ENCODE peak calls at places on chromosome 16, in seven cellular contexts. F is HFF-Myc, M is mesothelial cell of epicardium, K is A549, Q is omental fat pad, H is pancreas, R is neural crest cell. N is an unnamed sample.

GRCh38 chr16:22325598-22326368 is 28.6 kb downstream of the POLR3E start:
- DNase-seq in Q (no peak), H (no peak), M (no peak), F (no peak), K (no peak), R (no peak), N (no peak)

GRCh38 chr16:3740186-3740585 is 22.9 kb upstream of the TRAP1 start:
- DNase-seq in R (no peak), M (no peak), Q (no peak), K (no peak), F (no peak), H (peak), N (no peak)

GRCh38 chr16:50306287-50306686 is 39.9 kb downstream of the ADCY7 start:
- DNase-seq in F (no peak), Q (no peak), K (no peak), H (no peak), M (peak), R (no peak), N (peak)

GRCh38 chr16:68376590-68376989 is 65.8 kb downstream of the PRMT7 start:
- DNase-seq in R (no peak), Q (no peak), K (no peak), F (no peak), H (peak), M (no peak), N (no peak)

GRCh38 chr16:2663553-2664521 is 18.5 kb upstream of the KCTD5 start:
- DNase-seq in M (no peak), H (no peak), F (no peak), Q (no peak), R (no peak), K (no peak), N (no peak)

GRCh38 chr16:30395155-30395991 is at the start of gene ZNF48:
- DNase-seq in Q (no peak), R (peak), M (peak), H (peak), K (peak), F (no peak), N (peak)

GRCh38 chr16:3999479-3999868 is 116.8 kb downstream of the ADCY9 start:
- DNase-seq in M (peak), H (no peak), Q (no peak), K (no peak), R (peak), F (peak), N (no peak)

GRCh38 chr16:53093162-53093744 is 38.5 kb downstream of the CHD9 start:
- DNase-seq in H (no peak), R (no peak), M (no peak), Q (no peak), K (no peak), F (no peak), N (no peak)

GRCh38 chr16:4212934-4213296 is 29.0 kb downstream of the SRL start:
- DNase-seq in M (no peak), F (peak), H (no peak), R (no peak), Q (no peak), K (peak), N (no peak)

GRCh38 chr16:425082-425718 is at the start of gene RAB11FIP3:
- DNase-seq in F (no peak), M (peak), Q (peak), K (peak), R (peak), H (peak), N (peak)

GRCh38 chr16:64133396-64133795 is 988.5 kb downstream of the CDH11 start:
- DNase-seq in H (no peak), F (no peak), M (no peak), K (no peak), R (no peak), Q (no peak), N (no peak)

GRCh38 chr16:68194263-68194662 is 41.7 kb downstream of the ESRP2 start:
- DNase-seq in K (no peak), R (no peak), Q (no peak), M (no peak), F (no peak), H (no peak), N (no peak)

GRCh38 chr16:13063457-13063856 is 162.1 kb downstream of the SHISA9 start:
- DNase-seq in R (no peak), M (no peak), H (no peak), Q (no peak), F (no peak), K (no peak), N (no peak)

GRCh38 chr16:82761236-82761635 is 134.5 kb downstream of the CDH13 start:
- DNase-seq in Q (peak), R (no peak), M (no peak), K (no peak), H (peak), F (no peak), N (no peak)

GRCh38 chr16:47461598-47462266 is 601 bp downstream of the PHKB start:
- DNase-seq in M (no peak), H (no peak), R (peak), K (peak), Q (no peak), F (no peak), N (peak)

GRCh38 chr16:84450176-84450865 is 54.1 kb downstream of the MEAK7 start:
- DNase-seq in F (no peak), R (no peak), Q (peak), M (peak), H (no peak), K (no peak), N (no peak)

GRCh38 chr16:7397901-7398300 is 65.3 kb downstream of the RBFOX1 start:
- DNase-seq in M (no peak), H (no peak), R (no peak), F (no peak), Q (no peak), K (no peak), N (no peak)

GRCh38 chr16:8716592-8716991 is 42.2 kb downstream of the ABAT start:
- DNase-seq in F (no peak), R (no peak), K (no peak), H (no peak), Q (no peak), M (no peak), N (no peak)

GRCh38 chr16:3608069-3608468 is 3.3 kb downstream of the SLX4 start:
- DNase-seq in F (no peak), H (no peak), Q (no peak), R (no peak), M (no peak), K (no peak), N (no peak)

GRCh38 chr16:58264961-58265479 is 29.8 kb downstream of the PRSS54 start:
- DNase-seq in R (no peak), F (peak), Q (no peak), M (no peak), H (no peak), K (peak), N (no peak)

GRCh38 chr16:30091474-30092372 is at the start of gene TBX6:
- DNase-seq in Q (peak), M (peak), H (peak), R (peak), F (peak), K (peak), N (peak)

GRCh38 chr16:53305743-53306142 is 128.5 kb upstream of the RBL2 start:
- DNase-seq in Q (no peak), R (no peak), K (no peak), H (no peak), M (no peak), F (no peak), N (no peak)

GRCh38 chr16:11163761-11164261 is 92.2 kb downstream of the SOCS1 start:
- DNase-seq in F (no peak), Q (no peak), M (no peak), K (no peak), H (no peak), R (no peak), N (no peak)

GRCh38 chr16:86519649-86520316 is 9.5 kb downstream of the FOXF1 start:
- DNase-seq in R (peak), Q (peak), F (no peak), H (no peak), K (peak), M (peak), N (peak)

GRCh38 chr16:66899945-66900688 is 18.6 kb downstream of the CDH16 start:
- DNase-seq in M (peak), F (no peak), H (peak), K (peak), R (no peak), Q (peak), N (no peak)

GRCh38 chr16:83059237-83059636 is 432.5 kb downstream of the CDH13 start:
- DNase-seq in F (no peak), K (no peak), H (no peak), R (no peak), Q (no peak), M (no peak), N (no peak)

GRCh38 chr16:85520853-85521736 is 92.0 kb upstream of the GSE1 start:
- DNase-seq in F (no peak), H (peak), R (no peak), Q (no peak), K (no peak), M (no peak), N (no peak)

GRCh38 chr16:88384222-88385111 is 1.7 kb downstream of the ZNF469 start:
- DNase-seq in F (no peak), Q (no peak), H (peak), M (no peak), K (no peak), R (no peak), N (no peak)
- TF ChIP-seq CTCF in F (no peak), Q (no peak), H (no peak), M (no peak), K (no peak), R (no peak), N (no peak)

GRCh38 chr16:23877107-23878070 is 41.6 kb downstream of the PRKCB start:
- DNase-seq in Q (no peak), K (no peak), F (no peak), H (no peak), M (no peak), R (no peak), N (no peak)
- TF ChIP-seq CTCF in Q (no peak), K (no peak), F (no peak), H (no peak), M (no peak), R (no peak), N (peak)

DNA sequence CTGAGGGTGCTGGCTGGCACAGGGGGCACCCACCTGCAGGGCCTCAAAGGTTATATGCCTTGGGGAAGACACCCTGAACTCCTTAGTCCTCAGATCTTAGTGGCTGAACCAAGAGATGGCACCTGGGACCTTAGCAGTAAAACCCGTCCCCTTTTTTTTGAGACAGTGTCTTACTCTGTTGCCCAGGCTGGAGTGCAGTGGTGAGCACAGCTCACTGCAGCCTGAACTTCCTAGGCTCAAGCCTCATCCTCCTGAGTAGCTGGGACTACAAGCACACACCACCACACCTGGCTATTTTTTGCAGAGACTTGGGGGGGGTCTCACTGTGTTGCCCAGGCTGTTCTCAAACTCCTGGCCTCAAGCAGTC is 237.2 kb downstream of the MRTFB start:
- DNase-seq in R (no peak), H (peak), F (no peak), K (no peak), M (no peak), Q (no peak), N (no peak)
- TF ChIP-seq CTCF in R (no peak), H (no peak), F (no peak), K (no peak), M (no peak), Q (no peak), N (no peak)

GRCh38 chr16:14486520-14487303 is 143.3 kb downstream of the PARN start:
- DNase-seq in M (peak), R (peak), K (peak), F (peak), Q (peak), H (peak), N (no peak)
- TF ChIP-seq CTCF in M (no peak), R (no peak), K (no peak), F (no peak), Q (no peak), H (no peak), N (no peak)

DNA sequence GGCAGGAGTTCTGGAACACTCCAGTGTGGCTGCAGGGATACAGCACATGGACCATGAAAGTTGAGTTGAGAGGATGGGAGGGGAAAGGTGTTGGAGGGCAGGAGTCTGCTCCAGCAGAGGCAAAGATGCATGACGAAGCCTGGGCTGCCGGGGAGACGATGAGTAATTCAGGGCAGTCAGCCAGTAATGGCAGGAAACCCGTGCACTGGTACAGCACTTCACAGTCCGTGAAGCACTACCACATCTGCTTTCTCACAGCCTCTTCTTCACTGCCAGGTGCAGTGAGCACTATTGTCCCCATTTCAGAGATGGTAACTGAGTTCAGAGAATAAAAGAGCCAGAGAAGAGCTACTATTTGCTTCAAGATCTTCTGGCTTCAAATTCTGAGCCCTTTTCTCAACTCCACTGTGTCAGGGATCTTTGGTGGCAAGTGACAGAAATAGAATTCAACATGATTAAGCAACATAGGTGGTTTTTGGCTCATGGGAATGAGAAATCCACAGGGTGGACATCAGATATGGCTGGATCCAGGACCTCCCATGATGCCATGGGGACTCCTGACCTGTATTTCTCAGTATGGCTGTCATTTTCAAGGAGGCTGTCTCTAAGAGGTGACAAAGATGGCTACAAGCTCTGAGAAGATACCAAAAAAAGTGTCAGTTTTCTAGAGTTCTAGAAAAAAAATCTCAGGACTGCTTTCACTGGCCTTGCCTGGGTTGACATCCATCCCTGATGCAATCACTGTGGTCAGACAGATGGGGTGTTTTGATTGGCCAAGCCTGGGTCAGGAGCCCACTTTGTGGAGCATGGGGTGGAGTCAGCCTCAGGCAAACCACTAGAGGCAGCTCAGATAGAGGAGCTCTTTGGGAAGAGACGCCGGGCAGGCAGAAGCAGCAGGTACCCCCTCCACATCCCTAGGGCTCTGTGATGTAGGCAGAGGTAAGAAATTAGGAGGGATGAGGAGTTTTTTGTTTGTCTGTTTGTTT is 24.7 kb downstream of the IL21R start:
- DNase-seq in K (no peak), M (peak), R (no peak), F (peak), H (no peak), Q (no peak), N (peak)
- TF ChIP-seq CTCF in K (no peak), M (no peak), R (no peak), F (no peak), H (no peak), Q (no peak), N (no peak)

GRCh38 chr16:25395528-25395927 is 137.9 kb upstream of the ZKSCAN2 start:
- DNase-seq in M (no peak), K (no peak), Q (no peak), H (no peak), R (no peak), F (no peak), N (no peak)
- TF ChIP-seq CTCF in M (no peak), K (no peak), Q (no peak), H (no peak), R (peak), F (no peak), N (no peak)

N was measured in GM13976.